ENCODE peak calls at places on chromosomes 7 and 10, in four cellular contexts. Q is cardiac muscle cell, L is GM13977, A is AG09309. F is an unnamed sample.

GRCh38 chr10:36759111-36759805 is 366.1 kb upstream of the ANKRD30A start:
- DNase-seq in Q (no peak), L (no peak), A (peak; percentile 90), F (peak; percentile 56)

GRCh38 chr10:5293691-5294550 is 70.8 kb upstream of the UCN3 start:
- DNase-seq in Q (peak; percentile 65), L (peak; percentile 43), A (no peak), F (no peak)

GRCh38 chr10:80472234-80473095 is 18.4 kb downstream of the TSPAN14 start:
- DNase-seq in Q (no peak), L (peak; percentile 77), A (peak; percentile 41), F (peak; percentile 72)

GRCh38 chr10:116826803-116827202 is 22.5 kb upstream of the ENO4 start:
- DNase-seq in Q (no peak), L (no peak), A (peak; percentile 43), F (no peak)

GRCh38 chr10:30817541-30817940 is 188.0 kb upstream of the LYZL2 start:
- DNase-seq in Q (no peak), L (no peak), A (no peak), F (no peak)

GRCh38 chr7:142811154-142811737 is 40.5 kb downstream of the PRSS2 start:
- DNase-seq in Q (peak; percentile 49), L (no peak), A (peak; percentile 7), F (peak; percentile 3)

GRCh38 chr7:52507546-52507945 is 527.9 kb upstream of the POM121L12 start:
- DNase-seq in Q (no peak), L (no peak), A (no peak), F (no peak)

GRCh38 chr7:43764039-43764789 is 5.7 kb downstream of the BLVRA start:
- DNase-seq in Q (peak; percentile 43), L (peak; percentile 50), A (no peak), F (no peak)

GRCh38 chr10:72918352-72918751 is 24.8 kb downstream of the OIT3 start:
- DNase-seq in Q (no peak), L (no peak), A (no peak), F (no peak)

GRCh38 chr10:96685297-96685696 is 35.0 kb downstream of the PIK3AP1 start:
- DNase-seq in Q (no peak), L (no peak), A (no peak), F (no peak)

GRCh38 chr7:126778101-126778500 is 474.6 kb downstream of the GRM8 start:
- DNase-seq in Q (no peak), L (no peak), A (no peak), F (no peak)

GRCh38 chr10:18713077-18713476 is 53.8 kb downstream of the ARL5B start:
- DNase-seq in Q (no peak), L (no peak), A (peak; percentile 89), F (peak; percentile 64)

GRCh38 chr10:92688927-92689662 is 660 bp upstream of the HHEX start:
- DNase-seq in Q (peak; percentile 39), L (no peak), A (no peak), F (no peak)

GRCh38 chr10:26911811-26912461 is 51.2 kb upstream of the ABI1 start:
- DNase-seq in Q (no peak), L (peak; percentile 27), A (no peak), F (no peak)

GRCh38 chr10:44723654-44724053 is 187.5 kb upstream of the TMEM72 start:
- DNase-seq in Q (no peak), L (no peak), A (peak; percentile 76), F (no peak)

GRCh38 chr7:77954773-77955562 is 156.4 kb downstream of the PHTF2 start:
- DNase-seq in Q (no peak), L (no peak), A (no peak), F (no peak)

GRCh38 chr10:132142396-132143161 is 44.2 kb upstream of the DPYSL4 start:
- DNase-seq in Q (peak; percentile 62), L (peak; percentile 89), A (no peak), F (no peak)

GRCh38 chr7:101420436-101420835 is 57.8 kb downstream of the COL26A1 start:
- DNase-seq in Q (no peak), L (no peak), A (no peak), F (no peak)

GRCh38 chr10:1538531-1539061 is 198.7 kb downstream of the ADARB2 start:
- DNase-seq in Q (no peak), L (no peak), A (no peak), F (no peak)

GRCh38 chr10:80407836-80408197 is 534 bp upstream of the PRXL2A start:
- DNase-seq in Q (no peak), L (no peak), A (no peak), F (no peak)

GRCh38 chr10:62278461-62278910 is 9.8 kb upstream of the RTKN2 start:
- DNase-seq in Q (no peak), L (no peak), A (peak; percentile 87), F (peak; percentile 15)

GRCh38 chr7:133253522-133253882 is 624 bp downstream of the EXOC4 start:
- DNase-seq in Q (peak; percentile 26), L (no peak), A (no peak), F (no peak)

GRCh38 chr7:132160525-132161230 is 415.6 kb downstream of the PLXNA4 start:
- DNase-seq in Q (no peak), L (no peak), A (peak; percentile 27), F (peak; percentile 42)

GRCh38 chr7:29609162-29610030 is 45.8 kb downstream of the PRR15 start:
- DNase-seq in Q (peak; percentile 30), L (peak; percentile 20), A (no peak), F (no peak)

GRCh38 chr7:99121496-99122021 is 22.3 kb downstream of the SMURF1 start:
- DNase-seq in Q (peak; percentile 24), L (no peak), A (no peak), F (no peak)

GRCh38 chr7:132246591-132246990 is 329.7 kb downstream of the PLXNA4 start:
- DNase-seq in Q (no peak), L (no peak), A (no peak), F (no peak)

GRCh38 chr10:88194041-88194887 is 330.8 kb downstream of the PTEN start:
- DNase-seq in Q (no peak), L (no peak), A (no peak), F (no peak)

GRCh38 chr7:44221231-44221791 is 20.5 kb downstream of the YKT6 start:
- DNase-seq in Q (no peak), L (no peak), A (no peak), F (no peak)

GRCh38 chr10:26437637-26438461 is at the start of gene APBB1IP:
- DNase-seq in Q (no peak), L (peak; percentile 66), A (peak; percentile 53), F (peak; percentile 60)

GRCh38 chr7:3162286-3162685 is 118.6 kb upstream of the CARD11 start:
- DNase-seq in Q (no peak), L (no peak), A (no peak), F (no peak)

GRCh38 chr10:52741851-52742250 is 30.7 kb downstream of the MBL2 start:
- DNase-seq in Q (no peak), L (no peak), A (no peak), F (no peak)

GRCh38 chr10:52740913-52741675 is 31.5 kb downstream of the MBL2 start:
- DNase-seq in Q (peak; percentile 60), L (peak; percentile 53), A (no peak), F (no peak)

GRCh38 chr10:52740155-52740549 is 32.4 kb downstream of the MBL2 start:
- DNase-seq in Q (no peak), L (no peak), A (no peak), F (no peak)

GRCh38 chr10:52739380-52740154 is 33.0 kb downstream of the MBL2 start:
- DNase-seq in Q (no peak), L (no peak), A (no peak), F (no peak)

DNA sequence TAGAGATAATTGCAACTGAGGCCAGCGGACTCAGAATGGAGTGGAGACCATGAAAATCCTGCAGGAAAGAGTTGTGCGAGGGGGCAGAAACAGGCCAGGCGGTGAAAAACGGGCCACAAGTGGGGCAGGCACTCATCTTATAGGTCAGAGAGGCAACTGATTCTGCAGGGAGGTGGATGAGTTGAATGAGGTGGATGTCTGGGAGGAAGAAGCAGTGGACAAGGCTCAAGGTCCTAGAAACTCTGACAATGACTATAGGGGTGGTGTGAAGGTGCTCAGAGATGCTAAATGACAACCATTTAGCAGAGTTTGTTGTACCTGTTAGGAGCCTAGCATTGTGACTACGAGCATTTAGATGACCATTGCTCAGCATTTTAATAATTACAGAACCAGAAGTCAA is 33.6 kb downstream of the MBL2 start:
- DNase-seq in Q (no peak), L (no peak), A (no peak), F (no peak)
- TF ChIP-seq CTCF in Q (no peak), L (no peak), A (no peak), F (no peak)

DNA sequence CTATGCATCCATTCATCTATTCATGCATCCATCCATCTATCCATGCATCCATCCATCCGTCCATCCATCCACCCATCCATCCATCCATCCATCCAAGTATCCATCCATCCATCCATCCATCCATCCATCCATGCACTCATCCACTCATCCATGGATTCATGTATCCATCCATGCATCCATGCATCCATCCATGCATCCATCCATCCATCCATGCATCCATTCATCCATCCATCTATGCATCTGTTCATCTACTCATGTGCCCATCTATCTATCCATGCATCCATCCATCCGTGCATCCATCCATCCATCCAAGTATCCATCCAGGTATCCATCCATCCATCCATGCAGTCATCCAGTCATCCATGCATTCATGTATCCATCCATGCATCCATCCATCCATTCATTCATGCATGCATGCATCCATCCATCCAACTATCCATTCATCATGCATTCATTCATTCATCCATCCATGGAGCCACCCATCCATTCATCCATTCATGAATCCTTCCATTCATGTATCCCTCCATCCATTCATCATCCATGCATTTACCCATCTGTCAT is 132.0 kb downstream of the DYNC2I1 start:
- DNase-seq in Q (no peak), L (no peak), A (no peak), F (no peak)
- TF ChIP-seq CTCF in Q (no peak), L (no peak), A (no peak), F (no peak)

GRCh38 chr10:13587367-13587766 is 602 bp downstream of the PRPF18 start:
- DNase-seq in Q (peak; percentile 3), L (no peak), A (no peak), F (no peak)

GRCh38 chr10:13590886-13591285 is 4.1 kb downstream of the PRPF18 start:
- DNase-seq in Q (no peak), L (no peak), A (no peak), F (no peak)

GRCh38 chr10:13586676-13587355 is at the start of gene PRPF18:
- DNase-seq in Q (peak; percentile 94), L (peak; percentile 94), A (peak; percentile 55), F (peak; percentile 73)

GRCh38 chr10:13592306-13592705 is 5.5 kb downstream of the PRPF18 start:
- DNase-seq in Q (no peak), L (no peak), A (no peak), F (no peak)

DNA sequence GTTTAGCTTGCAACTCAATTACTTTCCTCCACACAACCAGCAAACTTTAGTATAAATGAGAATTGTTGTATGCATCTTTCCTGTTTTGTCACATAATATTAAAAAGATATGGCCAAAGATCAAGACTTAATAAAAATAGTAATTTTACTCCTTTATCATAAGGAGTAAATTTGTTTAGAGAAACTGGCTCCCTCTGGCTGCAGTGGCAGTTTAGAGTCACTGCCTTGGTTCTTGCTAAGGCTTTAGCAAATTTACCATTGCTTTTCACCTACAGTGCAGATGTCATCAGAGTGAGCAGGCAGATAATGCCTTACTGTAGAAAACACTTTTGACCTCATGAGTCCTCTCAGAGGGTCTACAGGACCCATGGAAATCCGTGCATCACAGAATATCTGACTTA is 2.6 kb downstream of the PRPF18 start:
- DNase-seq in Q (no peak), L (no peak), A (no peak), F (no peak)
- TF ChIP-seq CTCF in Q (no peak), L (peak; percentile 10), A (peak; percentile 24), F (no peak)

DNA sequence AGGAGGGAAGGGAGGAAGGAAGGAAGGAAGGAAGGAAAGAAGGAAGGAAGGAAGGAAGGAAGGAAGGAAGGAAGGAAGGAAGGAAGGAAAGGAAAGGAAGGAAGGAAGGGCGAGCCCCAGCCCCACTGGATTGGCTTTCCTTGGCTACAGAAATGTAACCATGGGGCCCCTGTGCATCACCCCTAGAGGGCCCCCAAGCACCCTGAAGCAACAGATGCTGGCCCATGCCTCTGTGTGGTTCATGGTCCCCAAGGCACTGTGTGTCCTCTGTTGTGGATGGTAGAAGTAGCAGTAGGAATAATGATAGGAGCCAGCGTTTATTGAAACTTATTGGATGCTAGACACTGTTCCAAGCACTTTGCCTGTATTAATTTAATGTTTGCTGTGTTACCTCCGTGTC is 116.6 kb upstream of the MACROH2A2 start:
- DNase-seq in Q (no peak), L (peak; percentile 67), A (no peak), F (no peak)
- TF ChIP-seq CTCF in Q (peak; percentile 14), L (peak; percentile 63), A (peak; percentile 45), F (peak; percentile 47)

F was measured in AG09319.